ENCODE peak calls at places on chromosomes 11 and 22, in eight cellular contexts. J is pancreas; C is kidney glomerular epithelial cell; Z is PC-3; P is fibroblast of the aortic adventitia; Q is activated T-helper 1 cell treated with anti-CD3 and anti-CD28 coated beads, Interleukin-12 subunit alpha, Interleukin-12 subunit beta, Interleukin-2, Interleukin-4 antibody, amounts not matched to agents 30 ng/mL and 10 ng/mL and 1 ng/mL, durations not matched to agents 14 hours and 24 hours and 36 hours; K is GM20000; L is stimulated activated naive B cell treated with anti-CD40 and anti-IgM and Interleukin-4, amounts not matched to agents 10 μg/mL and 1 μg/mL and 100 μg/mL, for 72 hours. M is an unnamed sample.

GRCh38 chr11:504053-504993 is 2.7 kb downstream of the RNH1 start:
- DNase-seq in P (peak), Z (no peak), Q (no peak), L (no peak), C (no peak), J (no peak), K (peak), M (peak)

GRCh38 chr11:124886476-124886875 is 11.2 kb downstream of the ROBO4 start:
- DNase-seq in C (no peak), P (no peak), Q (no peak), K (no peak), L (no peak), Z (no peak), J (no peak), M (no peak)

GRCh38 chr22:29609139-29609538 is 5.7 kb downstream of the NF2 start:
- DNase-seq in J (no peak), C (no peak), K (no peak), Z (peak), L (no peak), Q (no peak), P (no peak), M (no peak)

GRCh38 chr11:107696140-107696539 is 15.7 kb downstream of the SLN start:
- DNase-seq in J (no peak), Z (peak), L (no peak), C (peak), P (peak), K (no peak), Q (no peak), M (no peak)

GRCh38 chr11:1297576-1298473 is 11.6 kb downstream of the TOLLIP start:
- DNase-seq in P (no peak), Q (no peak), K (no peak), C (no peak), J (peak), Z (no peak), L (no peak), M (peak)

GRCh38 chr11:132977746-132978145 is 554.6 kb downstream of the OPCML start:
- DNase-seq in Q (no peak), C (no peak), P (no peak), L (no peak), J (no peak), K (no peak), Z (no peak), M (no peak)

GRCh38 chr11:112267188-112267591 is 6.5 kb upstream of the PLET1 start:
- DNase-seq in Q (no peak), P (no peak), K (no peak), C (no peak), Z (no peak), L (no peak), J (no peak), M (no peak)

GRCh38 chr11:71112990-71113389 is 139.4 kb downstream of the SHANK2 start:
- DNase-seq in Q (no peak), K (no peak), C (no peak), Z (no peak), L (no peak), P (no peak), J (no peak), M (no peak)

GRCh38 chr11:32440920-32441319 is 5.6 kb upstream of the WT1 start:
- DNase-seq in P (no peak), K (no peak), J (no peak), C (no peak), Q (no peak), Z (no peak), L (no peak), M (no peak)

GRCh38 chr11:23564370-23564769 is 704.1 kb upstream of the CCDC179 start:
- DNase-seq in Z (no peak), C (no peak), K (no peak), P (no peak), Q (no peak), L (no peak), J (no peak), M (no peak)

M was measured in heart right ventricle.